ENCODE peak calls at places on chromosome 21, in four cellular contexts. Q is mesendoderm, R is testis, Y is ovary. K is an unnamed sample.

GRCh38 chr21:35400233-35400939 is 351.3 kb upstream of the RUNX1 start:
- DNase-seq in Q (peak), Y (no peak), R (no peak), K (no peak)

GRCh38 chr21:35921471-35921870 is 138.9 kb downstream of the SETD4 start:
- DNase-seq in Q (no peak), Y (no peak), R (no peak), K (no peak)

GRCh38 chr21:35254752-35255138 is 205.6 kb upstream of the RUNX1 start:
- DNase-seq in Y (no peak), Q (no peak), R (no peak), K (no peak)

GRCh38 chr21:38811257-38811656 is 5.5 kb downstream of the ETS2 start:
- DNase-seq in Y (no peak), Q (no peak), R (no peak), K (no peak)

GRCh38 chr21:25039461-25040380 is 567.6 kb downstream of the MRPL39 start:
- DNase-seq in R (no peak), Y (no peak), Q (peak), K (no peak)

GRCh38 chr21:19998450-19998849 is 999.8 kb upstream of the NCAM2 start:
- DNase-seq in Y (no peak), R (no peak), Q (no peak), K (no peak)

GRCh38 chr21:41480086-41480690 is 27.8 kb downstream of the TMPRSS2 start:
- DNase-seq in Y (no peak), R (no peak), Q (no peak), K (no peak)

GRCh38 chr21:14677639-14678179 is 131.6 kb upstream of the SAMSN1 start:
- DNase-seq in Y (no peak), R (no peak), Q (no peak), K (no peak)

GRCh38 chr21:42063206-42063577 is 7.9 kb upstream of the UMODL1 start:
- DNase-seq in R (no peak), Y (no peak), Q (no peak), K (peak)

GRCh38 chr21:39537571-39537970 is 75.2 kb upstream of the B3GALT5 start:
- DNase-seq in R (no peak), Q (no peak), Y (no peak), K (no peak)

GRCh38 chr21:28601708-28602107 is 391.0 kb downstream of the LTN1 start:
- DNase-seq in Y (no peak), Q (no peak), R (no peak), K (no peak)

GRCh38 chr21:42833859-42834729 is 45.2 kb downstream of the WDR4 start:
- DNase-seq in Q (no peak), R (no peak), Y (no peak), K (no peak)

GRCh38 chr21:31450971-31451370 is 106.9 kb upstream of the TIAM1 start:
- DNase-seq in Q (no peak), Y (no peak), R (no peak), K (peak)

GRCh38 chr21:35333831-35334593 is 284.9 kb upstream of the RUNX1 start:
- DNase-seq in Y (no peak), R (no peak), Q (no peak), K (no peak)

GRCh38 chr21:29610960-29611359 is 312.2 kb downstream of the BACH1 start:
- DNase-seq in Q (no peak), R (no peak), Y (no peak), K (no peak)

GRCh38 chr21:42463861-42464515 is 32.0 kb downstream of the RSPH1 start:
- DNase-seq in R (peak), Q (peak), Y (no peak), K (no peak)

GRCh38 chr21:20388400-20388799 is 609.8 kb upstream of the NCAM2 start:
- DNase-seq in R (no peak), Y (no peak), Q (peak), K (no peak)

GRCh38 chr21:41365377-41366107 is 3.7 kb downstream of the MX2 start:
- DNase-seq in Q (no peak), R (no peak), Y (no peak), K (no peak)

GRCh38 chr21:43313939-43314405 is 113.0 kb downstream of the SIK1 start:
- DNase-seq in Q (no peak), R (no peak), Y (peak), K (no peak)

GRCh38 chr21:29371464-29371863 is 72.7 kb downstream of the BACH1 start:
- DNase-seq in Y (no peak), R (no peak), Q (no peak), K (no peak)

GRCh38 chr21:42443181-42443785 is 39.6 kb downstream of the UBASH3A start:
- DNase-seq in Q (no peak), Y (no peak), R (no peak), K (no peak)

GRCh38 chr21:35189077-35189863 is 140.2 kb upstream of the RUNX1 start:
- DNase-seq in R (no peak), Q (no peak), Y (peak), K (no peak)

GRCh38 chr21:39071623-39072214 is 111.5 kb downstream of the PSMG1 start:
- DNase-seq in R (no peak), Y (no peak), Q (peak), K (no peak)

GRCh38 chr21:14686466-14687276 is 140.6 kb upstream of the SAMSN1 start:
- DNase-seq in Q (no peak), Y (no peak), R (no peak), K (no peak)

GRCh38 chr21:45265721-45266517 is 21.8 kb downstream of the POFUT2 start:
- DNase-seq in Y (peak), R (peak), Q (no peak), K (no peak)
- H3K27ac ChIP-seq in Y (no peak), R (no peak), Q (no peak), K (no peak)

GRCh38 chr21:26570203-26570602 is 2.9 kb downstream of the CYYR1 start:
- DNase-seq in Y (no peak), Q (peak), R (no peak), K (no peak)

GRCh38 chr21:26563977-26564503 is 9.0 kb downstream of the CYYR1 start:
- DNase-seq in R (no peak), Q (no peak), Y (no peak), K (no peak)

GRCh38 chr21:26565105-26565504 is 8.0 kb downstream of the CYYR1 start:
- DNase-seq in R (no peak), Q (no peak), Y (no peak), K (no peak)

DNA sequence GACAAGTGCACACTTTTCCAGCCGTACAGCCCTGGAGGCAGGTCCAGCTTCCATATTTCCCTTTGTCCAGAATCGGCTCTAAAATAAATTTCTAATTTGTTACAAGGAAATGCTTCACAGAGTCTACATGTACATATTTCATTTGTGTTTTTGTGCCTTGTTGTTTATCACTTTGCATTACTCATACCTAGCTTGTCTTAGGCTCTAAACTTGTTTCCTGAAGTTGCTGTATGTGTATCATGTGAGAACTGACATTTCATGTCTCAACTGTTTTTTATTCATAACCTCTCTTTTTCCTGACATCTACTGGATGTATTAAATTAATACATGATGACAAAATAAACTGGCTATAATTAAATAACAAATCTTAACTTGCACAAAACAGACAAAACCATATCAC is 7.5 kb downstream of the CYYR1 start:
- DNase-seq in R (no peak), Y (no peak), Q (no peak), K (no peak)
- H3K27ac ChIP-seq in R (no peak), Y (no peak), Q (no peak), K (peak)

GRCh38 chr21:46129846-46130651 is 25.3 kb downstream of the FTCD start:
- DNase-seq in R (no peak), Y (peak), Q (no peak), K (peak)
- H3K27ac ChIP-seq in R (no peak), Y (no peak), Q (no peak), K (no peak)

GRCh38 chr21:45050786-45051489 is 23.4 kb upstream of the ADARB1 start:
- DNase-seq in R (no peak), Q (no peak), Y (no peak), K (no peak)

GRCh38 chr21:45050361-45050785 is 24.0 kb upstream of the ADARB1 start:
- DNase-seq in R (no peak), Y (no peak), Q (no peak), K (no peak)

GRCh38 chr21:45053561-45053960 is 20.8 kb upstream of the ADARB1 start:
- DNase-seq in R (no peak), Y (no peak), Q (no peak), K (no peak)

GRCh38 chr21:45052960-45053359 is 21.4 kb upstream of the ADARB1 start:
- DNase-seq in Q (no peak), R (no peak), Y (no peak), K (no peak)

GRCh38 chr21:45051580-45052434 is 22.6 kb upstream of the ADARB1 start:
- DNase-seq in R (no peak), Y (no peak), Q (no peak), K (no peak)
- H3K27ac ChIP-seq in R (no peak), Y (no peak), Q (no peak), K (no peak)

GRCh38 chr21:37484535-37485474 is 118.2 kb downstream of the DYRK1A start:
- DNase-seq in Y (no peak), R (no peak), Q (no peak), K (no peak)

GRCh38 chr21:37489553-37489952 is 123.0 kb downstream of the DYRK1A start:
- DNase-seq in Y (no peak), Q (no peak), R (no peak), K (no peak)

GRCh38 chr21:37478821-37479220 is 112.2 kb downstream of the DYRK1A start:
- DNase-seq in Q (no peak), Y (no peak), R (no peak), K (no peak)

GRCh38 chr21:37483776-37484175 is 117.2 kb downstream of the DYRK1A start:
- DNase-seq in Q (peak), Y (no peak), R (no peak), K (no peak)
- H3K27ac ChIP-seq in Q (no peak), Y (no peak), R (no peak), K (no peak)

GRCh38 chr21:45641480-45642035 is 2.0 kb upstream of the PCBP3 start:
- DNase-seq in R (no peak), Y (peak), Q (no peak), K (no peak)

GRCh38 chr21:45642122-45642813 is 1.3 kb upstream of the PCBP3 start:
- DNase-seq in R (no peak), Q (no peak), Y (peak), K (peak)

GRCh38 chr21:45644041-45644906 is 749 bp downstream of the PCBP3 start:
- DNase-seq in R (no peak), Y (peak), Q (no peak), K (peak)

GRCh38 chr21:45640888-45641479 is 2.5 kb upstream of the PCBP3 start:
- DNase-seq in Y (peak), R (no peak), Q (peak), K (peak)

GRCh38 chr21:45643021-45643980 is at the start of gene PCBP3:
- DNase-seq in R (peak), Q (peak), Y (peak), K (peak)
- H3K27ac ChIP-seq in R (no peak), Q (no peak), Y (peak), K (no peak)

DNA sequence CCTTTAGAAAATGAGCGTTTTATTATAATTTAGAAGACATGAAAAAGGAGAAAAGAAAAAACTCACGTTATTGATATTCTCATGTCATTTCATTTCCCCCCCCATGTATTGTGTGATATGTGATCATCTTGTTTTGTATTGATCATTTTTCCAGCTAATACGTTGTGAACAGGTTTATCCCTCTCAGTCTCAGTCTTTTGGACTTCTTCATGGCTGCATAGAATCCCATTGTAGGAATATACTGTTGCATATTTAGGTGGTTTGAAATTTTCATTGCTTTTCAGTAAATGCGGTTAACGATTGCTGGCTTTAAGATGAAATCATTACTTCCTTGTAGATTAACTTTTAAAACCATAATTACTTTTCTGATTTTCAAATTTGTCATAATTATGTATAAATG is 1.6 kb downstream of the SON start:
- DNase-seq in Y (no peak), Q (no peak), R (no peak), K (no peak)
- H3K27ac ChIP-seq in Y (no peak), Q (no peak), R (no peak), K (no peak)

K was measured in right cardiac atrium.